ENCODE peak calls at places on chromosomes 11 and 22, in eight cellular contexts. H, U, J, L, W, N, Q and K are unnamed samples. For H3K36me3 and H3K9me3, the result is how much of the 10 kb centered on the place peaks cover.

GRCh38 chr11:105697291-105697690 is 87.4 kb downstream of the GRIA4 start:
- DNase-seq in H (no peak), U (no peak), J (no peak), L (no peak), W (no peak), N (no peak), Q (no peak), K (no peak)

GRCh38 chr11:60625262-60625661 is 74.2 kb upstream of the MS4A8 start:
- DNase-seq in H (no peak), U (no peak), J (no peak), L (peak), W (no peak), N (no peak), Q (peak), K (peak)

GRCh38 chr11:44592125-44592643 is 26.7 kb downstream of the CD82 start:
- DNase-seq in H (no peak), U (no peak), J (peak), L (no peak), W (peak), N (no peak), Q (no peak), K (peak)

GRCh38 chr11:77884186-77884828 is 63.4 kb downstream of the AAMDC start:
- DNase-seq in H (no peak), U (no peak), J (no peak), L (no peak), W (no peak), N (no peak), Q (no peak), K (no peak)

GRCh38 chr11:93611836-93612677 is 49.4 kb upstream of the CEP295 start:
- DNase-seq in H (no peak), U (no peak), J (no peak), L (peak), W (no peak), N (no peak), Q (no peak), K (no peak)

GRCh38 chr11:71103266-71103665 is 149.1 kb downstream of the SHANK2 start:
- DNase-seq in H (no peak), U (no peak), J (no peak), L (peak), W (no peak), N (no peak), Q (no peak), K (no peak)

GRCh38 chr22:44361391-44362126 is 48.8 kb upstream of the SHISAL1 start:
- DNase-seq in H (peak), U (no peak), J (peak), L (no peak), W (no peak), N (peak), Q (no peak), K (no peak)

GRCh38 chr11:22976146-22976545 is 115.9 kb upstream of the CCDC179 start:
- DNase-seq in H (peak), U (no peak), J (no peak), L (peak), W (no peak), N (no peak), Q (no peak), K (peak)

GRCh38 chr22:35961480-35961902 is 67.1 kb downstream of the RBFOX2 start:
- DNase-seq in H (no peak), U (no peak), J (peak), L (no peak), W (peak), N (peak), Q (peak), K (peak)

GRCh38 chr11:1460396-1460795 is 26.2 kb downstream of the MOB2 start:
- DNase-seq in H (no peak), U (no peak), J (peak), L (peak), W (no peak), N (peak), Q (no peak), K (no peak)

GRCh38 chr22:21719024-21719423 is 16.6 kb downstream of the YPEL1 start:
- DNase-seq in H (no peak), U (no peak), J (no peak), L (no peak), W (no peak), N (no peak), Q (no peak), K (no peak)

GRCh38 chr11:9562716-9563115 is 10.8 kb upstream of the WEE1 start:
- DNase-seq in H (no peak), U (no peak), J (no peak), L (no peak), W (no peak), N (no peak), Q (no peak), K (no peak)

GRCh38 chr22:23093090-23093788 is 22.9 kb downstream of the GNAZ start:
- DNase-seq in H (no peak), U (no peak), J (no peak), L (no peak), W (no peak), N (no peak), Q (no peak), K (no peak)

GRCh38 chr11:17531818-17532131 is 12.4 kb downstream of the USH1C start:
- DNase-seq in H (no peak), U (no peak), J (no peak), L (no peak), W (no peak), N (no peak), Q (no peak), K (peak)

GRCh38 chr11:105449100-105449734 is 160.7 kb upstream of the GRIA4 start:
- DNase-seq in H (no peak), U (no peak), J (no peak), L (no peak), W (no peak), N (no peak), Q (no peak), K (no peak)

GRCh38 chr11:60931897-60932296 is 7.6 kb downstream of the TMEM132A start:
- DNase-seq in H (no peak), U (peak), J (no peak), L (no peak), W (no peak), N (no peak), Q (no peak), K (no peak)

GRCh38 chr22:21940521-21940920 is 12.1 kb downstream of the PPM1F start:
- DNase-seq in H (no peak), U (no peak), J (no peak), L (no peak), W (no peak), N (no peak), Q (no peak), K (peak)

GRCh38 chr11:34599406-34599901 is 21.4 kb upstream of the EHF start:
- DNase-seq in H (no peak), U (no peak), J (no peak), L (no peak), W (no peak), N (no peak), Q (peak), K (peak)

GRCh38 chr11:128904872-128905344 is 13.8 kb downstream of the KCNJ5 start:
- DNase-seq in H (no peak), U (no peak), J (no peak), L (peak), W (no peak), N (no peak), Q (peak), K (peak)

GRCh38 chr11:33227578-33228261 is 29.5 kb upstream of the HIPK3 start:
- DNase-seq in H (no peak), U (no peak), J (no peak), L (no peak), W (no peak), N (no peak), Q (no peak), K (no peak)

GRCh38 chr11:64686466-64687175 is 36.4 kb downstream of the NRXN2 start:
- DNase-seq in H (no peak), U (no peak), J (no peak), L (no peak), W (no peak), N (no peak), Q (no peak), K (no peak)

DNA sequence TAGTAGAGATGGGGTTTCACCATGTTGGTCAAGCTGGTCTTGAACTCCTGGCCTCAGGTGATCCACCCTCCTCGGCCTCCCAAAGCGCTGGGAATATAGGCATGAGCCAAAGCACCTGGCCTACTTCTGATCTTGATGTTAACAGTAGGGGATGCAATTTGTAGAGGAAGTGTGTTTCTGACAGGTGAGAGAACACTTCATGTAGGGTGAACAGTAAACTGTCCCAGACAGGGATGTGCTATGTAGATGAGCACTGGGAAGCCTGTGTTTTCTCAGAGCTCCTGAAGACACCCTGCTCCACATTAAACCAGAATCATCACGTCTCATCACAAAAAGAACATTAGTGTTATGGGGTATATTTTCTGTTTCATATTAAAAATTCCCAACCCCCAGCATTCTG is 45.2 kb downstream of the UBASH3B start:
- DNase-seq in H (no peak), U (no peak), J (no peak), L (no peak), W (no peak), N (no peak), Q (no peak), K (no peak)
- H3K27ac ChIP-seq in H (no peak), U (no peak), J (no peak), L (no peak), W (no peak), N (no peak), Q (no peak), K (no peak)

GRCh38 chr22:31612891-31613285 is 49.1 kb downstream of the PISD start:
- DNase-seq in H (peak), U (no peak), J (peak), L (no peak), W (no peak), N (no peak), Q (no peak), K (no peak)
- H3K36me3 ChIP-seq in H (under half), U (under half), J (under half), L (under half), W (under half), N (under half), Q (under half), K (under half)

DNA sequence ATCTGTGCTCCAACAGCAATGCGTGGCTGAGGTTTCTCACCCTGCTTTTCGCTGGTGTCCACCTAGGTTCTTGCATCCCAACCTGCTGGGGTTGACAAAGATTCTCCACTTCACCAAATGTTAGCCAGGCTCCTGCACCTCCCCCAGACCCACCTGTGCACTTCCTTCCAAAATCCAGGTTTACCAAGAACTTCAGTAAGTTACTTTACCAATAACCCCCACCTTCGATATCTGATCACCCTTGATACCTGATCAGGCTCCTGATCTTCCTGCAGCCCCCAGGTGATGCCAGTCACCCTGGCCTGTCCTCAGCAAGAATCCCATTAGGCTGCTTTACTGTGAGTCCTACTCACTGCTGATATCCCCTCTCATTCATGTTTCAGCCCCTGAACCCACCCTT is 1203.4 kb downstream of the TBC1D22A start:
- DNase-seq in H (no peak), U (no peak), J (no peak), L (no peak), W (no peak), N (no peak), Q (no peak), K (no peak)
- H3K9me3 ChIP-seq in H (under half), U (under half), J (under half), L (under half), W (under half), N (under half), Q (under half), K (under half)

GRCh38 chr11:121012091-121012490 is 11.8 kb upstream of the TBCEL start:
- DNase-seq in H (no peak), U (no peak), J (no peak), L (no peak), W (no peak), N (no peak), Q (no peak), K (no peak)
- H3K27ac ChIP-seq in H (no peak), U (no peak), J (no peak), L (no peak), W (no peak), N (no peak), Q (no peak), K (no peak)

DNA sequence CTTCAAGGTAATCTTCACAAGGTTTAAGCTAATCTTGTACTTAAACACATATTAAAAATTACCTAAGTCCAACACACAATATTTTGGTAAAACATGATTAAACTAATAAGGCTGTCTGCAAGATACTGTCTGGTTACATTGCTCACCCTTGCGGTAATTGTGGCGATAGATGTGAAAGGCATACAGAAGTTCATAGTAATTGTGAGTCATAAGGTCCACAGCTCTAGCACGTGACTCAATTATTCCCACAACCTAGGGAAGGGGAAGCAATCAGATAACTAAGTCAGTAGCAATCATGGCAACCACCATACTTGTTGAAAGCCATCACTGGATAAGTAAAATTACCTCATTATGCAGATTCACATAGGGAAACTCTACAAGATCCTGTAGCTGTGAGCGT is 30.5 kb upstream of the FNBP4 start:
- DNase-seq in H (no peak), U (no peak), J (no peak), L (no peak), W (no peak), N (no peak), Q (peak), K (no peak)
- H3K36me3 ChIP-seq in H (half or more), U (under half), J (under half), L (under half), W (half or more), N (under half), Q (under half), K (half or more)

GRCh38 chr11:2645779-2646118 is 54.0 kb downstream of the KCNQ1OT1 start:
- DNase-seq in H (no peak), U (no peak), J (no peak), L (no peak), W (no peak), N (no peak), Q (no peak), K (peak)
- H3K9me3 ChIP-seq in H (under half), U (under half), J (under half), L (under half), W (half or more), N (under half), Q (under half), K (half or more)

GRCh38 chr11:62025429-62026105 is 58.1 kb upstream of the FTH1 start:
- DNase-seq in H (peak), U (peak), J (peak), L (peak), W (peak), N (peak), Q (peak), K (no peak)

GRCh38 chr11:62030071-62030684 is 62.7 kb upstream of the FTH1 start:
- DNase-seq in H (no peak), U (no peak), J (no peak), L (no peak), W (no peak), N (no peak), Q (no peak), K (no peak)

GRCh38 chr11:62020661-62021060 is 53.2 kb upstream of the FTH1 start:
- DNase-seq in H (no peak), U (no peak), J (peak), L (no peak), W (no peak), N (no peak), Q (no peak), K (no peak)

GRCh38 chr11:62026739-62027138 is 59.3 kb upstream of the FTH1 start:
- DNase-seq in H (no peak), U (no peak), J (no peak), L (no peak), W (no peak), N (no peak), Q (no peak), K (no peak)

GRCh38 chr11:62024975-62025374 is 57.5 kb upstream of the FTH1 start:
- DNase-seq in H (no peak), U (no peak), J (peak), L (no peak), W (no peak), N (no peak), Q (no peak), K (no peak)
- H3K27ac ChIP-seq in H (peak), U (peak), J (peak), L (peak), W (peak), N (no peak), Q (peak), K (no peak)